ENCODE peak calls at places on chromosomes 3 and 15, in nine cellular contexts. One of them, this sample, is unnamed. For H3K4me1, the result is how much of the 10 kb centered on the place peaks cover.

GRCh38 chr3:53056442-53056841 is 10.6 kb upstream of the SFMBT1 start:
- DNase-seq in ovary: no peak
- DNase-seq in body of pancreas: no peak
- DNase-seq in endodermal cell: peak
- DNase-seq in uterus: no peak
- DNase-seq in A549: no peak
- DNase-seq in psoas muscle: no peak
- DNase-seq in mucosa of descending colon: no peak
- DNase-seq in IMR-90: peak
- DNase-seq in this sample: no peak

GRCh38 chr3:166351461-166351860 is 514.2 kb upstream of the BCHE start:
- DNase-seq in IMR-90: no peak
- DNase-seq in body of pancreas: no peak
- DNase-seq in psoas muscle: no peak
- DNase-seq in ovary: no peak
- DNase-seq in uterus: no peak
- DNase-seq in A549: no peak
- DNase-seq in mucosa of descending colon: no peak
- DNase-seq in endodermal cell: no peak
- DNase-seq in this sample: no peak

GRCh38 chr3:146540236-146540635 is 4.2 kb downstream of the PLSCR1 start:
- DNase-seq in uterus: no peak
- DNase-seq in endodermal cell: no peak
- DNase-seq in ovary: no peak
- DNase-seq in IMR-90: no peak
- DNase-seq in mucosa of descending colon: no peak
- DNase-seq in A549: no peak
- DNase-seq in body of pancreas: no peak
- DNase-seq in psoas muscle: no peak
- DNase-seq in this sample: no peak

GRCh38 chr3:127207727-127208482 is 15.0 kb downstream of the PRR23E start:
- DNase-seq in IMR-90: no peak
- DNase-seq in uterus: no peak
- DNase-seq in psoas muscle: no peak
- DNase-seq in A549: no peak
- DNase-seq in ovary: peak
- DNase-seq in body of pancreas: no peak
- DNase-seq in mucosa of descending colon: no peak
- DNase-seq in endodermal cell: no peak
- DNase-seq in this sample: peak

GRCh38 chr15:78810377-78811123 is 714 bp downstream of the ADAMTS7 start:
- DNase-seq in A549: peak
- DNase-seq in psoas muscle: peak
- DNase-seq in IMR-90: peak
- DNase-seq in mucosa of descending colon: peak
- DNase-seq in uterus: peak
- DNase-seq in ovary: peak
- DNase-seq in endodermal cell: peak
- DNase-seq in body of pancreas: peak
- DNase-seq in this sample: peak

GRCh38 chr3:67550541-67550940 is 103.9 kb downstream of the SUCLG2 start:
- DNase-seq in uterus: no peak
- DNase-seq in endodermal cell: no peak
- DNase-seq in A549: no peak
- DNase-seq in psoas muscle: no peak
- DNase-seq in mucosa of descending colon: no peak
- DNase-seq in ovary: no peak
- DNase-seq in body of pancreas: no peak
- DNase-seq in IMR-90: no peak
- DNase-seq in this sample: no peak

GRCh38 chr3:112351036-112351435 is 18.1 kb downstream of the CD200 start:
- DNase-seq in ovary: no peak
- DNase-seq in psoas muscle: no peak
- DNase-seq in mucosa of descending colon: no peak
- DNase-seq in uterus: no peak
- DNase-seq in endodermal cell: no peak
- DNase-seq in body of pancreas: no peak
- DNase-seq in IMR-90: no peak
- DNase-seq in A549: no peak
- DNase-seq in this sample: no peak

GRCh38 chr3:46904303-46905190 is 27.0 kb downstream of the PTH1R start:
- DNase-seq in uterus: peak
- DNase-seq in A549: no peak
- DNase-seq in ovary: peak
- DNase-seq in endodermal cell: no peak
- DNase-seq in body of pancreas: no peak
- DNase-seq in mucosa of descending colon: peak
- DNase-seq in IMR-90: no peak
- DNase-seq in psoas muscle: peak
- DNase-seq in this sample: no peak

GRCh38 chr3:25664066-25664809 is 469 bp downstream of the TOP2B start:
- DNase-seq in endodermal cell: peak
- DNase-seq in mucosa of descending colon: peak
- DNase-seq in IMR-90: peak
- DNase-seq in A549: peak
- DNase-seq in psoas muscle: peak
- DNase-seq in uterus: peak
- DNase-seq in ovary: peak
- DNase-seq in body of pancreas: peak
- DNase-seq in this sample: peak

GRCh38 chr3:10482631-10483363 is 22.6 kb downstream of the ATP2B2 start:
- DNase-seq in IMR-90: no peak
- DNase-seq in uterus: no peak
- DNase-seq in A549: no peak
- DNase-seq in body of pancreas: no peak
- DNase-seq in endodermal cell: no peak
- DNase-seq in psoas muscle: no peak
- DNase-seq in mucosa of descending colon: no peak
- DNase-seq in ovary: no peak
- DNase-seq in this sample: no peak

GRCh38 chr3:150887031-150887430 is 18.2 kb downstream of the MINDY4B start:
- DNase-seq in endodermal cell: no peak
- DNase-seq in mucosa of descending colon: no peak
- DNase-seq in uterus: no peak
- DNase-seq in ovary: no peak
- DNase-seq in A549: no peak
- DNase-seq in body of pancreas: no peak
- DNase-seq in psoas muscle: no peak
- DNase-seq in IMR-90: peak
- DNase-seq in this sample: no peak

GRCh38 chr15:86526938-86527735 is 447.5 kb downstream of the AGBL1 start:
- DNase-seq in psoas muscle: no peak
- DNase-seq in mucosa of descending colon: no peak
- DNase-seq in body of pancreas: no peak
- DNase-seq in uterus: no peak
- DNase-seq in endodermal cell: no peak
- DNase-seq in IMR-90: no peak
- DNase-seq in A549: no peak
- DNase-seq in ovary: no peak
- DNase-seq in this sample: no peak

GRCh38 chr3:45841380-45841700 is 579 bp downstream of the LZTFL1 start:
- DNase-seq in mucosa of descending colon: no peak
- DNase-seq in body of pancreas: peak
- DNase-seq in psoas muscle: no peak
- DNase-seq in A549: no peak
- DNase-seq in endodermal cell: no peak
- DNase-seq in IMR-90: peak
- DNase-seq in uterus: no peak
- DNase-seq in ovary: peak
- DNase-seq in this sample: no peak

GRCh38 chr3:71380096-71380495 is 203.4 kb downstream of the FOXP1 start:
- DNase-seq in body of pancreas: no peak
- DNase-seq in ovary: no peak
- DNase-seq in IMR-90: peak
- DNase-seq in psoas muscle: no peak
- DNase-seq in endodermal cell: peak
- DNase-seq in mucosa of descending colon: no peak
- DNase-seq in A549: peak
- DNase-seq in uterus: no peak
- DNase-seq in this sample: no peak
- TF ChIP-seq CTCF in body of pancreas: no peak
- TF ChIP-seq CTCF in ovary: no peak
- TF ChIP-seq CTCF in IMR-90: no peak
- TF ChIP-seq CTCF in psoas muscle: peak
- TF ChIP-seq CTCF in endodermal cell: peak
- TF ChIP-seq CTCF in mucosa of descending colon: no peak
- TF ChIP-seq CTCF in A549: no peak
- TF ChIP-seq CTCF in uterus: no peak
- TF ChIP-seq CTCF in this sample: no peak

GRCh38 chr3:172137287-172138030 is 98.1 kb downstream of the FNDC3B start:
- DNase-seq in mucosa of descending colon: no peak
- DNase-seq in body of pancreas: no peak
- DNase-seq in ovary: no peak
- DNase-seq in endodermal cell: no peak
- DNase-seq in A549: no peak
- DNase-seq in uterus: no peak
- DNase-seq in IMR-90: no peak
- DNase-seq in psoas muscle: no peak
- DNase-seq in this sample: no peak

GRCh38 chr3:172139528-172140276 is 100.3 kb downstream of the FNDC3B start:
- DNase-seq in body of pancreas: no peak
- DNase-seq in mucosa of descending colon: no peak
- DNase-seq in IMR-90: no peak
- DNase-seq in ovary: no peak
- DNase-seq in psoas muscle: no peak
- DNase-seq in A549: no peak
- DNase-seq in endodermal cell: no peak
- DNase-seq in uterus: no peak
- DNase-seq in this sample: no peak

GRCh38 chr3:172138792-172139507 is 99.6 kb downstream of the FNDC3B start:
- DNase-seq in psoas muscle: no peak
- DNase-seq in mucosa of descending colon: no peak
- DNase-seq in IMR-90: peak
- DNase-seq in A549: no peak
- DNase-seq in uterus: peak
- DNase-seq in endodermal cell: peak
- DNase-seq in ovary: no peak
- DNase-seq in body of pancreas: peak
- DNase-seq in this sample: peak

GRCh38 chr3:172135766-172136729 is 96.7 kb downstream of the FNDC3B start:
- DNase-seq in endodermal cell: no peak
- DNase-seq in IMR-90: peak
- DNase-seq in ovary: no peak
- DNase-seq in uterus: no peak
- DNase-seq in psoas muscle: no peak
- DNase-seq in mucosa of descending colon: no peak
- DNase-seq in A549: no peak
- DNase-seq in body of pancreas: no peak
- DNase-seq in this sample: no peak

DNA sequence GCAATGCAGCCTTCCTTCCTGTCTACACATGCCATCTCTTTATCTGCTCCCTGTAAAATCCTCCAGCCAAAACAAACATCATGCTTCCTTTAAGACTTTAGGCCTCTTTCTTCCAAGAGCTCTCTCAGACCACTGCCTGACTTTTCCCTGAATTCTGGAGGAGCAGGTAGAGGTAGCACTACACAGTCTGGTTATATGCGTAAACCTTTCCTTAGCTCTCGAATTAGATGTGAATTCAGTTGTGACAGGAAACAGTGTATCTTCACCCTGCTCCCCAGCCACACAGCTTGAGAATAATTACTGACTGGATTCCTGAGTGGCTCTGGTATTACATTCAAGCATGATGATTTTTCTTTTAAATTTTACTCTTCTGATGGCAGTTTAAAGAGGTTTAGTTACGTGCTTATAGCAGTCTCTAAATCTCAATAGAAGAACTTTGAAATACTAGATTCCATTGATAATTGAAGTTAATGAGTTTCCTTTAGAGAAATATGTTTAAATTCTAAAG is 98.7 kb downstream of the FNDC3B start:
- DNase-seq in ovary: no peak
- DNase-seq in A549: no peak
- DNase-seq in endodermal cell: peak
- DNase-seq in psoas muscle: no peak
- DNase-seq in IMR-90: no peak
- DNase-seq in body of pancreas: no peak
- DNase-seq in uterus: no peak
- DNase-seq in mucosa of descending colon: no peak
- DNase-seq in this sample: no peak
- H3K4me1 ChIP-seq in ovary: under half
- H3K4me1 ChIP-seq in A549: half or more
- H3K4me1 ChIP-seq in endodermal cell: under half
- H3K4me1 ChIP-seq in psoas muscle: half or more
- H3K4me1 ChIP-seq in IMR-90: under half
- H3K4me1 ChIP-seq in body of pancreas: half or more
- H3K4me1 ChIP-seq in uterus: under half
- H3K4me1 ChIP-seq in mucosa of descending colon: half or more
- H3K4me1 ChIP-seq in this sample: under half

DNA sequence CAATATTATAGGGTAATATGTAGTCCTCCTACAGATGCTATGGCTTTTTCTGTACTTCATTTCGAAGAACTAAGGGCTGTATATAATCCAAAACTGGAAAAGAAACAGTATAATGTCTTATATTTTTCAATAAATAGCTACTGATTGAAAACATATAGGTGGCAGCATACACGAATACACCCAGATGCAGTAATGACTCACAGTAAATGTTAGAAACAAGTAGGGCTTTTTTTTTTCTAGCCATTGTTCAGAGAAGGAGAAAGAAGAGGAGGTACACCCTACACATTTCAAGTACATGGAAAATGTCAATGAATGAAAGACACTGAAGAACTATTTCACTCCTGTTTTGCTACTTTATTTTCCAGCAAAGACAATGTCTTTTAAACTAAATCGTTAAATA is 9.4 kb downstream of the DAZL start:
- DNase-seq in mucosa of descending colon: no peak
- DNase-seq in endodermal cell: no peak
- DNase-seq in A549: no peak
- DNase-seq in IMR-90: no peak
- DNase-seq in uterus: no peak
- DNase-seq in ovary: no peak
- DNase-seq in psoas muscle: no peak
- DNase-seq in body of pancreas: no peak
- DNase-seq in this sample: no peak
- TF ChIP-seq CTCF in mucosa of descending colon: no peak
- TF ChIP-seq CTCF in endodermal cell: no peak
- TF ChIP-seq CTCF in A549: no peak
- TF ChIP-seq CTCF in IMR-90: no peak
- TF ChIP-seq CTCF in uterus: no peak
- TF ChIP-seq CTCF in ovary: no peak
- TF ChIP-seq CTCF in psoas muscle: no peak
- TF ChIP-seq CTCF in body of pancreas: no peak
- TF ChIP-seq CTCF in this sample: no peak

DNA sequence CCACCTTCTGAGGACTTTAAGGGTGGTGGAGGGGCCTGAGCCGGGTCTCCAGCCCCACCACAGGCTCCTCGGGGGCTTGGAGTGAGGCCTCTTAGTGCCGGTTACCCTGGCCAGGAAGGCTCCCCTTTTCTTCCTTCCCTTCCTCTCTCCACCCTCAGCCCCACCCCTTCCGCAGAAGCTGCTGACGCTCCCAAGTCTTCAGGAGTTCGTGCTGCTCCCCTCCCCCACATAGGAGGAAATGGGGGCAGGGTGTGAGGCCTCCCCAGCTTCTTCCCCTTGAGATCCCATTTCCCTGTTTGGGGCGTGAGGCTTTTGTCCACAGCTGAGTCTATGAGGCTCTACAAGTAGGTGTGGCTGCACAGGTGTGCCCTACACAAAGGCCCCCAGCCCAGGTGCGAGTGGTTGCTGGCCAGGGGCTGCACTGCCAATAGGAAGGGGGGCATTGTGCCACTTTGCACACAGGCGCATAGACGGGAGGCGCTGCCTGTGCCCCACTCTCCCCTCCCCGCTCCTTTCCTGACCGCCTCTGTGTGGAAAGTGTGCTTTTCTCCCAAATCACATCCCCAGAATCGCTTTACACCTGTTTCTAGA is 912 bp upstream of the CALML4 start:
- DNase-seq in A549: no peak
- DNase-seq in IMR-90: no peak
- DNase-seq in ovary: no peak
- DNase-seq in endodermal cell: peak
- DNase-seq in psoas muscle: peak
- DNase-seq in uterus: no peak
- DNase-seq in body of pancreas: peak
- DNase-seq in mucosa of descending colon: peak
- DNase-seq in this sample: peak
- H3K4me1 ChIP-seq in A549: under half
- H3K4me1 ChIP-seq in IMR-90: under half
- H3K4me1 ChIP-seq in ovary: under half
- H3K4me1 ChIP-seq in endodermal cell: under half
- H3K4me1 ChIP-seq in psoas muscle: under half
- H3K4me1 ChIP-seq in uterus: under half
- H3K4me1 ChIP-seq in body of pancreas: under half
- H3K4me1 ChIP-seq in mucosa of descending colon: under half
- H3K4me1 ChIP-seq in this sample: under half

This sample was measured in lung.